ENCODE peak calls at places on chromosomes 7 and 10, in four cellular contexts. One of them, this sample, is unnamed.

GRCh38 chr10:65753532-65753931 is 1172.3 kb upstream of the LRRTM3 start:
- DNase-seq in suprapubic skin: no peak
- DNase-seq in activated CD8-positive, alpha-beta memory T cell treated with anti-CD3 and anti-CD28 coated beads, Interleukin-2, amount 50 U/mL, for 4 hours: no peak
- DNase-seq in NCI-H774: no peak
- DNase-seq in this sample: no peak

GRCh38 chr10:111177379-111177778 is 100.5 kb downstream of the ADRA2A start:
- DNase-seq in NCI-H774: no peak
- DNase-seq in activated CD8-positive, alpha-beta memory T cell treated with anti-CD3 and anti-CD28 coated beads, Interleukin-2, amount 50 U/mL, for 4 hours: no peak
- DNase-seq in suprapubic skin: no peak
- DNase-seq in this sample: no peak

GRCh38 chr7:47358944-47359588 is 222.8 kb downstream of the TNS3 start:
- DNase-seq in activated CD8-positive, alpha-beta memory T cell treated with anti-CD3 and anti-CD28 coated beads, Interleukin-2, amount 50 U/mL, for 4 hours: no peak
- DNase-seq in NCI-H774: no peak
- DNase-seq in suprapubic skin: peak
- DNase-seq in this sample: no peak

GRCh38 chr10:102268333-102268999 is 23.1 kb downstream of the GBF1 start:
- DNase-seq in activated CD8-positive, alpha-beta memory T cell treated with anti-CD3 and anti-CD28 coated beads, Interleukin-2, amount 50 U/mL, for 4 hours: no peak
- DNase-seq in NCI-H774: no peak
- DNase-seq in suprapubic skin: no peak
- DNase-seq in this sample: peak

GRCh38 chr7:2637505-2638223 is 5.9 kb downstream of the TTYH3 start:
- DNase-seq in suprapubic skin: no peak
- DNase-seq in activated CD8-positive, alpha-beta memory T cell treated with anti-CD3 and anti-CD28 coated beads, Interleukin-2, amount 50 U/mL, for 4 hours: no peak
- DNase-seq in NCI-H774: no peak
- DNase-seq in this sample: peak

GRCh38 chr7:116443101-116443523 is 56.4 kb upstream of the CAV2 start:
- DNase-seq in NCI-H774: no peak
- DNase-seq in activated CD8-positive, alpha-beta memory T cell treated with anti-CD3 and anti-CD28 coated beads, Interleukin-2, amount 50 U/mL, for 4 hours: no peak
- DNase-seq in suprapubic skin: no peak
- DNase-seq in this sample: no peak

GRCh38 chr7:82413237-82413636 is 30.3 kb downstream of the CACNA2D1 start:
- DNase-seq in suprapubic skin: no peak
- DNase-seq in activated CD8-positive, alpha-beta memory T cell treated with anti-CD3 and anti-CD28 coated beads, Interleukin-2, amount 50 U/mL, for 4 hours: no peak
- DNase-seq in NCI-H774: no peak
- DNase-seq in this sample: peak

GRCh38 chr7:2785071-2785500 is 59.0 kb downstream of the GNA12 start:
- DNase-seq in suprapubic skin: no peak
- DNase-seq in activated CD8-positive, alpha-beta memory T cell treated with anti-CD3 and anti-CD28 coated beads, Interleukin-2, amount 50 U/mL, for 4 hours: no peak
- DNase-seq in NCI-H774: no peak
- DNase-seq in this sample: no peak

GRCh38 chr10:5573968-5574641 is 49.3 kb downstream of the CALML3 start:
- DNase-seq in activated CD8-positive, alpha-beta memory T cell treated with anti-CD3 and anti-CD28 coated beads, Interleukin-2, amount 50 U/mL, for 4 hours: no peak
- DNase-seq in NCI-H774: no peak
- DNase-seq in suprapubic skin: no peak
- DNase-seq in this sample: no peak

GRCh38 chr7:135684134-135684533 is 21.8 kb downstream of the STMP1 start:
- DNase-seq in NCI-H774: no peak
- DNase-seq in suprapubic skin: no peak
- DNase-seq in activated CD8-positive, alpha-beta memory T cell treated with anti-CD3 and anti-CD28 coated beads, Interleukin-2, amount 50 U/mL, for 4 hours: no peak
- DNase-seq in this sample: no peak

GRCh38 chr10:93568105-93568390 is 1.6 kb downstream of the FFAR4 start:
- DNase-seq in activated CD8-positive, alpha-beta memory T cell treated with anti-CD3 and anti-CD28 coated beads, Interleukin-2, amount 50 U/mL, for 4 hours: no peak
- DNase-seq in NCI-H774: no peak
- DNase-seq in suprapubic skin: no peak
- DNase-seq in this sample: no peak

GRCh38 chr7:30618080-30618676 is 23.5 kb downstream of the GARS1 start:
- DNase-seq in NCI-H774: no peak
- DNase-seq in suprapubic skin: no peak
- DNase-seq in activated CD8-positive, alpha-beta memory T cell treated with anti-CD3 and anti-CD28 coated beads, Interleukin-2, amount 50 U/mL, for 4 hours: no peak
- DNase-seq in this sample: no peak

GRCh38 chr7:7051221-7051877 is 131.0 kb upstream of the C1GALT1 start:
- DNase-seq in suprapubic skin: no peak
- DNase-seq in NCI-H774: no peak
- DNase-seq in activated CD8-positive, alpha-beta memory T cell treated with anti-CD3 and anti-CD28 coated beads, Interleukin-2, amount 50 U/mL, for 4 hours: no peak
- DNase-seq in this sample: no peak

GRCh38 chr7:158280467-158281154 is 307.0 kb downstream of the PTPRN2 start:
- DNase-seq in suprapubic skin: peak
- DNase-seq in NCI-H774: no peak
- DNase-seq in activated CD8-positive, alpha-beta memory T cell treated with anti-CD3 and anti-CD28 coated beads, Interleukin-2, amount 50 U/mL, for 4 hours: no peak
- DNase-seq in this sample: no peak

GRCh38 chr7:16753932-16754571 is 497 bp downstream of the TSPAN13 start:
- DNase-seq in activated CD8-positive, alpha-beta memory T cell treated with anti-CD3 and anti-CD28 coated beads, Interleukin-2, amount 50 U/mL, for 4 hours: peak
- DNase-seq in suprapubic skin: peak
- DNase-seq in NCI-H774: no peak
- DNase-seq in this sample: peak

GRCh38 chr7:32206987-32207386 is 136.8 kb upstream of the PDE1C start:
- DNase-seq in NCI-H774: no peak
- DNase-seq in suprapubic skin: no peak
- DNase-seq in activated CD8-positive, alpha-beta memory T cell treated with anti-CD3 and anti-CD28 coated beads, Interleukin-2, amount 50 U/mL, for 4 hours: no peak
- DNase-seq in this sample: no peak

GRCh38 chr7:116583653-116584052 is 58.8 kb downstream of the CAV1 start:
- DNase-seq in suprapubic skin: no peak
- DNase-seq in activated CD8-positive, alpha-beta memory T cell treated with anti-CD3 and anti-CD28 coated beads, Interleukin-2, amount 50 U/mL, for 4 hours: no peak
- DNase-seq in NCI-H774: no peak
- DNase-seq in this sample: no peak